ENCODE peak calls at places on chromosomes 2 and 18, in six cellular contexts. U, V, Q, J, R and O are unnamed samples. For H3F3A, the result is how much of the 10 kb centered on the place peaks cover.

GRCh38 chr18:43789234-43790000 is 512.1 kb upstream of the SYT4 start:
- DNase-seq in U (peak), V (peak), Q (peak), J (no peak), R (no peak), O (no peak)

GRCh38 chr2:10196275-10196892 is 73.8 kb downstream of the RRM2 start:
- DNase-seq in U (no peak), V (no peak), Q (no peak), J (no peak), R (no peak), O (no peak)

GRCh38 chr2:201447116-201447515 is 4.1 kb downstream of the TRAK2 start:
- DNase-seq in U (no peak), V (no peak), Q (no peak), J (no peak), R (no peak), O (no peak)

GRCh38 chr18:2223859-2224258 is 347.4 kb downstream of the METTL4 start:
- DNase-seq in U (peak), V (peak), Q (peak), J (peak), R (no peak), O (no peak)

GRCh38 chr2:72780483-72780882 is 45.4 kb downstream of the EXOC6B start:
- DNase-seq in U (no peak), V (peak), Q (no peak), J (peak), R (no peak), O (peak)

GRCh38 chr2:223041527-223042109 is 10.4 kb upstream of the KCNE4 start:
- DNase-seq in U (no peak), V (peak), Q (no peak), J (peak), R (no peak), O (peak)

GRCh38 chr2:177830881-177831386 is 241.6 kb downstream of the PDE11A start:
- DNase-seq in U (no peak), V (no peak), Q (no peak), J (no peak), R (no peak), O (no peak)

GRCh38 chr18:22082408-22082807 is 87.0 kb upstream of the GATA6 start:
- DNase-seq in U (no peak), V (no peak), Q (no peak), J (no peak), R (no peak), O (no peak)

GRCh38 chr2:71500426-71501079 is 47.2 kb downstream of the DYSF start:
- DNase-seq in U (no peak), V (no peak), Q (peak), J (no peak), R (no peak), O (no peak)

GRCh38 chr2:44655401-44655864 is 286.1 kb upstream of the SIX3 start:
- DNase-seq in U (no peak), V (no peak), Q (no peak), J (no peak), R (no peak), O (no peak)

GRCh38 chr2:68855550-68855949 is 15.6 kb downstream of the BMP10 start:
- DNase-seq in U (no peak), V (no peak), Q (no peak), J (no peak), R (no peak), O (no peak)

GRCh38 chr2:112958428-112959108 is 19.2 kb upstream of the IL36G start:
- DNase-seq in U (peak), V (peak), Q (peak), J (peak), R (peak), O (no peak)

GRCh38 chr18:6520901-6521300 is 106.2 kb upstream of the L3MBTL4 start:
- DNase-seq in U (no peak), V (no peak), Q (no peak), J (no peak), R (no peak), O (no peak)

GRCh38 chr18:35019929-35020328 is 21.3 kb upstream of the MAPRE2 start:
- DNase-seq in U (no peak), V (peak), Q (no peak), J (no peak), R (no peak), O (no peak)

GRCh38 chr2:29479566-29479965 is 364.4 kb downstream of the CLIP4 start:
- DNase-seq in U (no peak), V (no peak), Q (no peak), J (no peak), R (no peak), O (no peak)

GRCh38 chr2:240143801-240144648 is 3.6 kb upstream of the OTOS start:
- DNase-seq in U (peak), V (peak), Q (peak), J (peak), R (peak), O (peak)

GRCh38 chr2:46909771-46910419 is 5.7 kb downstream of the MCFD2 start:
- DNase-seq in U (no peak), V (peak), Q (no peak), J (peak), R (peak), O (peak)

GRCh38 chr18:23387265-23387664 is 65.8 kb upstream of the RIOK3 start:
- DNase-seq in U (peak), V (no peak), Q (peak), J (no peak), R (no peak), O (no peak)

GRCh38 chr2:69250981-69251380 is 136.0 kb downstream of the GFPT1 start:
- DNase-seq in U (no peak), V (peak), Q (no peak), J (no peak), R (no peak), O (no peak)

GRCh38 chr2:109475531-109476210 is 138.1 kb downstream of the SEPTIN10 start:
- DNase-seq in U (no peak), V (peak), Q (no peak), J (peak), R (peak), O (no peak)

GRCh38 chr2:53033416-53033815 is 734.2 kb upstream of the CHAC2 start:
- DNase-seq in U (no peak), V (peak), Q (peak), J (no peak), R (no peak), O (no peak)

GRCh38 chr2:165293439-165294420 is 54.5 kb downstream of the SCN2A start:
- DNase-seq in U (peak), V (peak), Q (peak), J (peak), R (peak), O (peak)

GRCh38 chr2:178331474-178332431 is 119.2 kb downstream of the PRKRA start:
- DNase-seq in U (no peak), V (no peak), Q (no peak), J (no peak), R (no peak), O (no peak)

GRCh38 chr2:104378853-104379374 is 475.0 kb upstream of the POU3F3 start:
- DNase-seq in U (peak), V (peak), Q (peak), J (no peak), R (peak), O (no peak)

GRCh38 chr2:120832296-120833070 is 96.8 kb downstream of the GLI2 start:
- DNase-seq in U (no peak), V (no peak), Q (no peak), J (no peak), R (no peak), O (no peak)

GRCh38 chr2:1800306-1800705 is 56.0 kb upstream of the PXDN start:
- DNase-seq in U (no peak), V (no peak), Q (no peak), J (no peak), R (no peak), O (no peak)
- TF ChIP-seq EZH2 in U (no peak), V (no peak), Q (no peak), J (no peak), R (no peak), O (no peak)

GRCh38 chr2:33530614-33531344 is 54.3 kb downstream of the RASGRP3 start:
- DNase-seq in U (no peak), V (no peak), Q (no peak), J (no peak), R (peak), O (no peak)

GRCh38 chr2:33528551-33528950 is 52.1 kb downstream of the RASGRP3 start:
- DNase-seq in U (no peak), V (no peak), Q (no peak), J (no peak), R (no peak), O (no peak)

GRCh38 chr2:33531345-33532059 is 55.1 kb downstream of the RASGRP3 start:
- DNase-seq in U (no peak), V (peak), Q (no peak), J (peak), R (no peak), O (no peak)

GRCh38 chr2:33532146-33532545 is 55.7 kb downstream of the RASGRP3 start:
- DNase-seq in U (no peak), V (no peak), Q (no peak), J (no peak), R (no peak), O (no peak)

GRCh38 chr2:33529771-33530481 is 53.5 kb downstream of the RASGRP3 start:
- DNase-seq in U (no peak), V (peak), Q (peak), J (peak), R (no peak), O (peak)
- H3F3A ChIP-seq in U (under half), V (under half), Q (under half), J (under half), R (under half), O (under half)

GRCh38 chr2:205686231-205687017 is 4.1 kb downstream of the NRP2 start:
- DNase-seq in U (peak), V (peak), Q (peak), J (no peak), R (no peak), O (no peak)
- TF ChIP-seq EZH2 in U (peak), V (no peak), Q (peak), J (no peak), R (no peak), O (no peak)

GRCh38 chr2:65395621-65396347 is 36.6 kb downstream of the SPRED2 start:
- DNase-seq in U (no peak), V (no peak), Q (no peak), J (no peak), R (no peak), O (no peak)

GRCh38 chr2:65396348-65397026 is 35.9 kb downstream of the SPRED2 start:
- DNase-seq in U (no peak), V (peak), Q (no peak), J (peak), R (no peak), O (peak)

GRCh38 chr2:65393743-65394422 is 38.5 kb downstream of the SPRED2 start:
- DNase-seq in U (no peak), V (no peak), Q (no peak), J (no peak), R (peak), O (no peak)

GRCh38 chr2:65392609-65393008 is 39.8 kb downstream of the SPRED2 start:
- DNase-seq in U (no peak), V (no peak), Q (no peak), J (no peak), R (no peak), O (no peak)

DNA sequence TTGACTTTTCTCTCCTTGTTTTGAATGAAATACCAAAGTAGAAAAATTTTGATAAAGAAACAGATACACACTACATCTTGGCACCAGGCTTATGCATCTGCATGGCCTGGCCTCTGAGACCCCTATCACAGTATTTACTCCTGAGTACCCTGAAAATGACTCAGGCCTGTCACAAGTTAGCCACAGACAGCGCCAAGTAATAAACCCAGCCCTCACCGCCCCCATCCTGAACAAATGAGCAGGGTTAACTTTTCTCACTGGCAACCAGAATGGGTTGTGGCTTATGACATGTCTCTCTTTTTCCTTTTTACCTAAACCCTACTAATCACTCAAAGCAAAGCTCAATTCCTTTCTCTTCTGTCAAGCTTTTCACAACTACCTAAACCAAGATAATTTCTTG is 35.3 kb downstream of the SPRED2 start:
- DNase-seq in U (no peak), V (peak), Q (no peak), J (peak), R (no peak), O (no peak)
- H3F3A ChIP-seq in U (under half), V (under half), Q (under half), J (under half), R (under half), O (under half)

GRCh38 chr18:29960539-29960938 is 1082.0 kb downstream of the DSC3 start:
- DNase-seq in U (no peak), V (no peak), Q (no peak), J (no peak), R (no peak), O (no peak)
- TF ChIP-seq EZH2 in U (no peak), V (no peak), Q (no peak), J (no peak), R (no peak), O (no peak)